ENCODE peak calls at places on chromosomes 11 and 22, in eight cellular contexts. G, K, N, B, E, O, A and Z are unnamed samples. For H3K36me3 and H3K27me3, the result is how much of the 10 kb centered on the place peaks cover.

GRCh38 chr11:88363566-88364169 is 26.1 kb upstream of the CTSC start:
- DNase-seq in G (no peak), K (no peak), N (no peak), B (no peak), E (no peak), O (peak), A (no peak), Z (no peak)

GRCh38 chr11:27194976-27195375 is 154.4 kb downstream of the BBOX1 start:
- DNase-seq in G (no peak), K (no peak), N (no peak), B (no peak), E (no peak), O (no peak), A (no peak), Z (no peak)

GRCh38 chr11:131154329-131154728 is 216.1 kb upstream of the NTM start:
- DNase-seq in G (no peak), K (no peak), N (no peak), B (no peak), E (no peak), O (no peak), A (no peak), Z (no peak)

GRCh38 chr11:7643323-7643722 is 30.0 kb downstream of the CYB5R2 start:
- DNase-seq in G (no peak), K (no peak), N (no peak), B (no peak), E (no peak), O (no peak), A (no peak), Z (no peak)

GRCh38 chr11:130699561-130699960 is 216.7 kb downstream of the SNX19 start:
- DNase-seq in G (no peak), K (no peak), N (no peak), B (no peak), E (no peak), O (no peak), A (no peak), Z (no peak)

GRCh38 chr11:61963282-61964057 is 4.0 kb downstream of the FTH1 start:
- DNase-seq in G (no peak), K (no peak), N (peak), B (no peak), E (peak), O (no peak), A (peak), Z (no peak)

GRCh38 chr11:96397863-96398262 is 8.1 kb downstream of the JRKL start:
- DNase-seq in G (no peak), K (no peak), N (no peak), B (no peak), E (no peak), O (no peak), A (no peak), Z (no peak)

GRCh38 chr11:120324932-120325810 is at the start of gene TLCD5:
- DNase-seq in G (peak), K (peak), N (no peak), B (no peak), E (no peak), O (peak), A (peak), Z (peak)

GRCh38 chr22:39242809-39243442 is 1.9 kb downstream of the PDGFB start:
- DNase-seq in G (peak), K (no peak), N (no peak), B (no peak), E (peak), O (peak), A (peak), Z (no peak)

GRCh38 chr11:61827573-61828378 is at the start of gene FADS2:
- DNase-seq in G (peak), K (peak), N (peak), B (peak), E (peak), O (peak), A (peak), Z (peak)

GRCh38 chr11:61129608-61130523 is 27.6 kb downstream of the CD5 start:
- DNase-seq in G (peak), K (peak), N (peak), B (peak), E (peak), O (peak), A (peak), Z (peak)

GRCh38 chr11:17750817-17751165 is 16.2 kb downstream of the KCNC1 start:
- DNase-seq in G (no peak), K (no peak), N (no peak), B (no peak), E (no peak), O (no peak), A (no peak), Z (no peak)

GRCh38 chr11:95764267-95764898 is 25.2 kb downstream of the FAM76B start:
- DNase-seq in G (no peak), K (peak), N (no peak), B (no peak), E (no peak), O (peak), A (no peak), Z (no peak)

GRCh38 chr22:46731246-46732040 is 6.6 kb downstream of the CERK start:
- DNase-seq in G (peak), K (peak), N (peak), B (peak), E (no peak), O (peak), A (peak), Z (no peak)

GRCh38 chr11:105022527-105022926 is 441 bp downstream of the CASP5 start:
- DNase-seq in G (no peak), K (no peak), N (no peak), B (no peak), E (no peak), O (no peak), A (no peak), Z (no peak)
- H3K4me3 ChIP-seq in G (no peak), K (no peak), N (no peak), B (no peak), E (no peak), O (no peak), A (no peak), Z (no peak)

GRCh38 chr11:65506316-65506769 is 7.5 kb downstream of the MALAT1 start:
- DNase-seq in G (no peak), K (no peak), N (no peak), B (no peak), E (peak), O (no peak), A (no peak), Z (no peak)

GRCh38 chr11:65505434-65506315 is 6.8 kb downstream of the MALAT1 start:
- DNase-seq in G (peak), K (no peak), N (no peak), B (no peak), E (no peak), O (peak), A (no peak), Z (no peak)

GRCh38 chr11:65503923-65504670 is 5.3 kb downstream of the MALAT1 start:
- DNase-seq in G (no peak), K (peak), N (no peak), B (no peak), E (no peak), O (peak), A (no peak), Z (no peak)

GRCh38 chr11:65504671-65505433 is 6.0 kb downstream of the MALAT1 start:
- DNase-seq in G (peak), K (peak), N (no peak), B (no peak), E (no peak), O (peak), A (no peak), Z (no peak)

DNA sequence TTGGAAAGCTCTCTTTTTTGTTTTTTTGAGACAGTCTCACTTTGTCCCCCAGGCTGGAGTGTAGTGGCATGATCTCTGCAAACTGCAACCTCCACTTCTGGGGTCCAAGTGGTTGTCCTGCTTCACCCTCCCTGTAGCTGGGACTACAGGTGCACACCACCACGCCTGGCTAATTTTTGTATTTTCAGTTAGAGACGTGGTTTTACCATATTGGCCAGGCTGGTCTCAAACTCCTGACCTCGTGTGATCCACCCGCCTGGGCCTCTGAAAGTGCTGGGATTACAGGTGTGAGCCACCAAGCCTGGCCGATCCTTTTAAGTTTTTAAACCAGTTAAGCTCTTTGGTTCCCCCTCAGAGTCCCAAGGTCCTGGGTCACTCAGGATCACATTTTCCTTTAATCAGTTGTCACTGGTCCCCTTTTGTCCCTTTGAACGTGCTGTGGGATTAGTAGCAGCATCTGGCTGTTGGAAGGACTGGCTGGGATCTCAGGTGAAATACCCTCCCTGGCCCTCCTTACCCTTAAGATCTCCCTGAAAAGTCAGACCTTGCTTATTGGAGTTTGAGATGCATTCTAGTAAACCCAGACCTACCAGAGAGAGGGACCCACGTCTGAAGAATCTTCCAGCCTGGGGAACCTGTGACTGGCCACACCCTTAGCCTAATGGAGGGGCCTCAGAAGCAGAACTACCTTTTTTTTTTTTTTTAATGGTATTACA is 8.1 kb downstream of the MALAT1 start:
- DNase-seq in G (peak), K (no peak), N (no peak), B (no peak), E (peak), O (peak), A (no peak), Z (peak)
- H3K36me3 ChIP-seq in G (under half), K (half or more), N (under half), B (under half), E (under half), O (half or more), A (under half), Z (half or more)

GRCh38 chr11:102832612-102833011 is 10.8 kb downstream of the MMP3 start:
- DNase-seq in G (no peak), K (no peak), N (no peak), B (no peak), E (no peak), O (no peak), A (no peak), Z (no peak)

GRCh38 chr11:102829671-102830070 is 13.7 kb downstream of the MMP3 start:
- DNase-seq in G (no peak), K (no peak), N (no peak), B (no peak), E (no peak), O (no peak), A (no peak), Z (no peak)

GRCh38 chr11:102831128-102831708 is 12.2 kb downstream of the MMP3 start:
- DNase-seq in G (peak), K (peak), N (no peak), B (no peak), E (no peak), O (peak), A (peak), Z (peak)

GRCh38 chr11:102831709-102832492 is 11.5 kb downstream of the MMP3 start:
- DNase-seq in G (no peak), K (peak), N (no peak), B (no peak), E (no peak), O (no peak), A (no peak), Z (no peak)

DNA sequence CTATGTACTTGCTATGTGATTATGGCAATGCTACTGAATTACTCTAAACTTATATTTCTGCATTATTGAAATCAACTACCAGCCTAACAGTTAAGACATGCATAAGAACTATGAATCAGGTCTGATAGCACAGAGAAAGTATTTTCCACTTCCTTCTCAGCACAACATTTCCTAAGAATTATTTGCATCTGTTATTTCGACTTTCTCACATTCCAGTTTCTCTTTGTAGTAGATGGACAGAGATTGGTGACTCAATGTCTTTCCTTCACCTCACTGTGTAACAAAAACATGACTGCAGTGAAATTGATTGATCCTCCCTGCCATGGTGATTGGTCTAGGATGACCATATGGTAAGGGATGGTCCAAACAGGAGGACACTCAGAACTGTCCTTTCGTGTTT is 13.1 kb downstream of the MMP3 start:
- DNase-seq in G (no peak), K (no peak), N (no peak), B (no peak), E (no peak), O (no peak), A (no peak), Z (no peak)
- H3K27me3 ChIP-seq in G (under half), K (under half), N (under half), B (under half), E (under half), O (under half), A (under half), Z (under half)

GRCh38 chr22:37199839-37200161 is 11.8 kb upstream of the C1QTNF6 start:
- DNase-seq in G (no peak), K (no peak), N (peak), B (no peak), E (no peak), O (no peak), A (peak), Z (no peak)
- H3K4me3 ChIP-seq in G (peak), K (no peak), N (peak), B (no peak), E (peak), O (no peak), A (no peak), Z (peak)

GRCh38 chr11:45031912-45032519 is 81.3 kb upstream of the TP53I11 start:
- DNase-seq in G (no peak), K (no peak), N (no peak), B (no peak), E (no peak), O (no peak), A (no peak), Z (no peak)
- H3K36me3 ChIP-seq in G (under half), K (under half), N (under half), B (under half), E (under half), O (under half), A (under half), Z (under half)